ENCODE peak calls at places on chromosome 1, in nine cellular contexts. H is progenitor cell of endocrine pancreas, C is NCI-H2081, N is skeletal muscle cell, M is SW480, W is GM19239, X is cardiac fibroblast, R is psoas muscle, K is small intestine. Z is an unnamed sample.

GRCh38 chr1:34400690-34401089 is 224.0 kb downstream of the C1orf94 start:
- DNase-seq in H (no peak), C (no peak), N (no peak), M (no peak), W (no peak), X (no peak), R (no peak), K (peak; percentile 85), Z (no peak)

GRCh38 chr1:54798769-54799641 is 2.1 kb downstream of the TTC22 start:
- DNase-seq in H (no peak), C (no peak), N (no peak), M (no peak), W (no peak), X (peak; percentile 63), R (no peak), K (peak; percentile 83), Z (no peak)

GRCh38 chr1:9731051-9731537 is 79.6 kb downstream of the PIK3CD start:
- DNase-seq in H (no peak), C (no peak), N (no peak), M (no peak), W (no peak), X (no peak), R (no peak), K (no peak), Z (no peak)

GRCh38 chr1:197521118-197521739 is 253.2 kb downstream of the CRB1 start:
- DNase-seq in H (peak; percentile 10), C (peak; percentile 53), N (no peak), M (peak; percentile 25), W (peak; percentile 2), X (peak; percentile 68), R (no peak), K (peak; percentile 39), Z (no peak)

GRCh38 chr1:53348491-53349368 is 20.9 kb upstream of the LRP8 start:
- DNase-seq in H (peak; percentile 7), C (no peak), N (no peak), M (no peak), W (no peak), X (no peak), R (no peak), K (no peak), Z (no peak)

GRCh38 chr1:113630340-113631327 is 128.7 kb downstream of the PHTF1 start:
- DNase-seq in H (no peak), C (no peak), N (no peak), M (no peak), W (no peak), X (no peak), R (no peak), K (no peak), Z (no peak)

GRCh38 chr1:114540202-114540601 is 29.2 kb upstream of the TRIM33 start:
- DNase-seq in H (no peak), C (no peak), N (no peak), M (no peak), W (no peak), X (no peak), R (no peak), K (no peak), Z (no peak)

GRCh38 chr1:19610282-19610978 is 33.7 kb upstream of the NBL1 start:
- DNase-seq in H (no peak), C (no peak), N (no peak), M (no peak), W (no peak), X (peak; percentile 37), R (no peak), K (no peak), Z (no peak)

GRCh38 chr1:163796394-163796821 is 474.7 kb downstream of the NUF2 start:
- DNase-seq in H (no peak), C (peak; percentile 41), N (no peak), M (no peak), W (no peak), X (peak; percentile 59), R (no peak), K (no peak), Z (no peak)

GRCh38 chr1:204224655-204225054 is 10.9 kb upstream of the GOLT1A start:
- DNase-seq in H (no peak), C (no peak), N (no peak), M (no peak), W (no peak), X (no peak), R (no peak), K (no peak), Z (no peak)

GRCh38 chr1:11648039-11648438 is 6.2 kb downstream of the FBXO2 start:
- DNase-seq in H (no peak), C (no peak), N (no peak), M (no peak), W (no peak), X (no peak), R (no peak), K (no peak), Z (no peak)

GRCh38 chr1:227370463-227371254 is 52.4 kb upstream of the CDC42BPA start:
- DNase-seq in H (no peak), C (no peak), N (peak; percentile 48), M (no peak), W (no peak), X (peak; percentile 20), R (no peak), K (no peak), Z (no peak)

Z was measured in T-helper 17 cell.